ENCODE peak calls at places on chromosome 18, in five cellular contexts. One of them, this sample, is unnamed.

GRCh38 chr18:46155652-46156051 is 51.5 kb downstream of the HAUS1 start:
- ATAC-seq in HepG2: no peak
- ATAC-seq in K562: no peak
- ATAC-seq in upper lobe of left lung: peak
- ATAC-seq in HCT116: peak
- ATAC-seq in this sample: no peak

GRCh38 chr18:50973367-50974126 is 5.7 kb downstream of the ELAC1 start:
- ATAC-seq in HepG2: peak
- ATAC-seq in K562: no peak
- ATAC-seq in upper lobe of left lung: peak
- ATAC-seq in HCT116: no peak
- ATAC-seq in this sample: no peak

GRCh38 chr18:11322716-11323115 is 173.3 kb upstream of the PIEZO2 start:
- ATAC-seq in HepG2: no peak
- ATAC-seq in K562: no peak
- ATAC-seq in upper lobe of left lung: no peak
- ATAC-seq in HCT116: peak
- ATAC-seq in this sample: no peak

GRCh38 chr18:27627927-27628326 is 442.8 kb upstream of the CHST9 start:
- ATAC-seq in HepG2: peak
- ATAC-seq in K562: no peak
- ATAC-seq in upper lobe of left lung: no peak
- ATAC-seq in HCT116: no peak
- ATAC-seq in this sample: no peak

GRCh38 chr18:4454548-4455112 is 477 bp downstream of the DLGAP1 start:
- ATAC-seq in HepG2: peak
- ATAC-seq in K562: no peak
- ATAC-seq in upper lobe of left lung: peak
- ATAC-seq in HCT116: no peak
- ATAC-seq in this sample: peak

GRCh38 chr18:49394191-49394590 is 66.3 kb downstream of the DYM start:
- ATAC-seq in HepG2: no peak
- ATAC-seq in K562: no peak
- ATAC-seq in upper lobe of left lung: no peak
- ATAC-seq in HCT116: no peak
- ATAC-seq in this sample: no peak

GRCh38 chr18:79792096-79792987 is 5.4 kb upstream of the KCNG2 start:
- ATAC-seq in HepG2: no peak
- ATAC-seq in K562: no peak
- ATAC-seq in upper lobe of left lung: peak
- ATAC-seq in HCT116: no peak
- ATAC-seq in this sample: no peak

GRCh38 chr18:50662775-50663383 is 103.0 kb downstream of the MAPK4 start:
- ATAC-seq in HepG2: no peak
- ATAC-seq in K562: no peak
- ATAC-seq in upper lobe of left lung: no peak
- ATAC-seq in HCT116: no peak
- ATAC-seq in this sample: no peak

GRCh38 chr18:37484893-37485834 is 80.4 kb downstream of the CELF4 start:
- ATAC-seq in HepG2: peak
- ATAC-seq in K562: peak
- ATAC-seq in upper lobe of left lung: peak
- ATAC-seq in HCT116: peak
- ATAC-seq in this sample: no peak

GRCh38 chr18:8726963-8727730 is 21.8 kb downstream of the MTCL1 start:
- ATAC-seq in HepG2: no peak
- ATAC-seq in K562: no peak
- ATAC-seq in upper lobe of left lung: no peak
- ATAC-seq in HCT116: no peak
- ATAC-seq in this sample: no peak

GRCh38 chr18:8031496-8031895 is 464.4 kb downstream of the PTPRM start:
- ATAC-seq in HepG2: no peak
- ATAC-seq in K562: no peak
- ATAC-seq in upper lobe of left lung: no peak
- ATAC-seq in HCT116: no peak
- ATAC-seq in this sample: no peak

GRCh38 chr18:52723456-52724065 is 383.6 kb downstream of the DCC start:
- ATAC-seq in HepG2: no peak
- ATAC-seq in K562: no peak
- ATAC-seq in upper lobe of left lung: no peak
- ATAC-seq in HCT116: no peak
- ATAC-seq in this sample: no peak

GRCh38 chr18:22243513-22243912 is 74.1 kb downstream of the GATA6 start:
- ATAC-seq in HepG2: no peak
- ATAC-seq in K562: no peak
- ATAC-seq in upper lobe of left lung: no peak
- ATAC-seq in HCT116: no peak
- ATAC-seq in this sample: no peak

GRCh38 chr18:5527603-5528002 is 16.2 kb downstream of the EPB41L3 start:
- ATAC-seq in HepG2: no peak
- ATAC-seq in K562: no peak
- ATAC-seq in upper lobe of left lung: peak
- ATAC-seq in HCT116: no peak
- ATAC-seq in this sample: peak

GRCh38 chr18:32714571-32715148 is 58.2 kb downstream of the KLHL14 start:
- ATAC-seq in HepG2: peak
- ATAC-seq in K562: peak
- ATAC-seq in upper lobe of left lung: peak
- ATAC-seq in HCT116: peak
- ATAC-seq in this sample: no peak

GRCh38 chr18:7568426-7568825 is 1.3 kb downstream of the PTPRM start:
- ATAC-seq in HepG2: peak
- ATAC-seq in K562: no peak
- ATAC-seq in upper lobe of left lung: peak
- ATAC-seq in HCT116: no peak
- ATAC-seq in this sample: no peak

GRCh38 chr18:5746844-5747243 is 148.5 kb downstream of the TMEM200C start:
- ATAC-seq in HepG2: no peak
- ATAC-seq in K562: no peak
- ATAC-seq in upper lobe of left lung: no peak
- ATAC-seq in HCT116: no peak
- ATAC-seq in this sample: no peak

GRCh38 chr18:10564975-10565773 is 39.3 kb downstream of the NAPG start:
- ATAC-seq in HepG2: no peak
- ATAC-seq in K562: peak
- ATAC-seq in upper lobe of left lung: no peak
- ATAC-seq in HCT116: no peak
- ATAC-seq in this sample: no peak

GRCh38 chr18:2799369-2799768 is 47.4 kb upstream of the EMILIN2 start:
- ATAC-seq in HepG2: no peak
- ATAC-seq in K562: no peak
- ATAC-seq in upper lobe of left lung: no peak
- ATAC-seq in HCT116: no peak
- ATAC-seq in this sample: no peak

GRCh38 chr18:49359732-49360444 is 100.6 kb downstream of the DYM start:
- ATAC-seq in HepG2: no peak
- ATAC-seq in K562: no peak
- ATAC-seq in upper lobe of left lung: peak
- ATAC-seq in HCT116: no peak
- ATAC-seq in this sample: no peak

GRCh38 chr18:72572896-72573295 is 28.8 kb upstream of the CBLN2 start:
- ATAC-seq in HepG2: no peak
- ATAC-seq in K562: no peak
- ATAC-seq in upper lobe of left lung: no peak
- ATAC-seq in HCT116: no peak
- ATAC-seq in this sample: no peak
- TF ChIP-seq CTCF in HepG2: no peak
- TF ChIP-seq CTCF in K562: no peak
- TF ChIP-seq CTCF in upper lobe of left lung: no peak
- TF ChIP-seq CTCF in HCT116: no peak
- TF ChIP-seq CTCF in this sample: no peak

GRCh38 chr18:59694824-59695223 is 2.4 kb downstream of the CCBE1 start:
- ATAC-seq in HepG2: no peak
- ATAC-seq in K562: no peak
- ATAC-seq in upper lobe of left lung: no peak
- ATAC-seq in HCT116: no peak
- ATAC-seq in this sample: no peak

GRCh38 chr18:59691996-59692395 is 5.2 kb downstream of the CCBE1 start:
- ATAC-seq in HepG2: no peak
- ATAC-seq in K562: no peak
- ATAC-seq in upper lobe of left lung: no peak
- ATAC-seq in HCT116: no peak
- ATAC-seq in this sample: no peak

GRCh38 chr18:59690216-59691045 is 6.8 kb downstream of the CCBE1 start:
- ATAC-seq in HepG2: no peak
- ATAC-seq in K562: no peak
- ATAC-seq in upper lobe of left lung: no peak
- ATAC-seq in HCT116: no peak
- ATAC-seq in this sample: no peak

GRCh38 chr18:59695551-59695950 is 1.7 kb downstream of the CCBE1 start:
- ATAC-seq in HepG2: no peak
- ATAC-seq in K562: no peak
- ATAC-seq in upper lobe of left lung: no peak
- ATAC-seq in HCT116: no peak
- ATAC-seq in this sample: no peak

GRCh38 chr18:59691046-59691395 is 6.2 kb downstream of the CCBE1 start:
- ATAC-seq in HepG2: no peak
- ATAC-seq in K562: no peak
- ATAC-seq in upper lobe of left lung: no peak
- ATAC-seq in HCT116: no peak
- ATAC-seq in this sample: no peak
- H3K27ac ChIP-seq in HepG2: no peak
- H3K27ac ChIP-seq in K562: no peak
- H3K27ac ChIP-seq in upper lobe of left lung: no peak
- H3K27ac ChIP-seq in HCT116: no peak
- H3K27ac ChIP-seq in this sample: no peak

DNA sequence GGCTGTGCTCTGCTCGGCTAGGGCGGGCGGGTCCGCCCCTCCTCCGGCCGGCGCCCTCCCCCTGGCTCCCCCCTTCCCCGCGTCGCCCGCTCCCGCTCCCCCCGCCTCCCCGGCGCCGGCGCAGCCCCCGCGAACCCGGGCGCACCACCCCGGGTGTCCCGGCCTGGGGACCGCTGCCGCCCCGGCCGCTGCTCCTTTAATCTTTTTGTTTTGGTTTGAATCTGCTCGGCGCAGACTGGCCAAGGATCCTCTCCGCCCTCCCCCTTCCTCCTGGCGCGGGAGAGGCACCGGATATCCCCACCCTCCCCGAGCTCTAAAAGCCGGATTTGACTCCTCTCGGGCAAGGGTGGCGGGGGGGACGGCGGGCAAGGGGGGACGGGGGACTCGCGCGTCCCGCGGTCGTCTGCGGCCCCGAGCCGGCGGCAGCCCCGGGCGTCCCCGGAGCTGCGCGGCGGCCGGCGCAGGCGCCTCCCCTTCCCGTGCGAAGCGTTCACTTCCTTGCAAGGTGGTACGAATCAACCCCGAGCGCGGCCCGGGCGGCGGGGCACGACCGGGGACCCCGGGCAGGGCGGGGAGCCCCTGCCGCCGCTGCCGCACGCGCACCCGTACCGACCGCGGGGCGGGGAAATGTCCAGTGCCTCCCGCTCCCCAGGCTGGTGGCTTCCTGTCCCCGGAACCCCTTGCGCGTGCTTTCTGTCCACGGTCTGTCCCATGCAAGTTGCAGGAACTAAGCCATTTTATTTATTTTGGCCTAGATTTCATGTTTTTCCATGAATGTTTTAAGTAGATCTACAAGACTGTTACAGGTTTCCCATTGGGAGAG is at the start of gene PTGR3:
- ATAC-seq in HepG2: peak
- ATAC-seq in K562: peak
- ATAC-seq in upper lobe of left lung: peak
- ATAC-seq in HCT116: peak
- ATAC-seq in this sample: peak
- TF ChIP-seq POLR2AphosphoS5 in HepG2: no peak
- TF ChIP-seq POLR2AphosphoS5 in K562: no peak
- TF ChIP-seq POLR2AphosphoS5 in upper lobe of left lung: peak
- TF ChIP-seq POLR2AphosphoS5 in HCT116: peak
- TF ChIP-seq POLR2AphosphoS5 in this sample: peak

GRCh38 chr18:58541137-58541788 is 87.6 kb downstream of the ALPK2 start:
- ATAC-seq in HepG2: no peak
- ATAC-seq in K562: peak
- ATAC-seq in upper lobe of left lung: no peak
- ATAC-seq in HCT116: peak
- ATAC-seq in this sample: no peak
- TF ChIP-seq CTCF in HepG2: peak
- TF ChIP-seq CTCF in K562: peak
- TF ChIP-seq CTCF in upper lobe of left lung: no peak
- TF ChIP-seq CTCF in HCT116: peak
- TF ChIP-seq CTCF in this sample: no peak

This sample was measured in gastroesophageal sphincter.